ENCODE peak calls at places on chromosomes 12 and 14, in four cellular contexts. One of them, this sample, is unnamed.

GRCh38 chr14:68891851-68892660 is 87.0 kb downstream of the ACTN1 start:
- DNase-seq in H1: no peak
- DNase-seq in tibial nerve: no peak
- DNase-seq in heart left ventricle: no peak
- DNase-seq in this sample: no peak

GRCh38 chr14:37992489-37992888 is 215.2 kb upstream of the SSTR1 start:
- DNase-seq in heart left ventricle: no peak
- DNase-seq in tibial nerve: no peak
- DNase-seq in H1: no peak
- DNase-seq in this sample: no peak

GRCh38 chr14:71988954-71989353 is 56.7 kb downstream of the RGS6 start:
- DNase-seq in heart left ventricle: peak; percentile 25
- DNase-seq in H1: no peak
- DNase-seq in tibial nerve: no peak
- DNase-seq in this sample: no peak

GRCh38 chr14:19917955-19918518 is 2.4 kb upstream of the OR4K5 start:
- DNase-seq in heart left ventricle: no peak
- DNase-seq in tibial nerve: no peak
- DNase-seq in H1: no peak
- DNase-seq in this sample: no peak

GRCh38 chr12:72295101-72295500 is 22.9 kb downstream of the TRHDE start:
- DNase-seq in H1: no peak
- DNase-seq in tibial nerve: no peak
- DNase-seq in heart left ventricle: no peak
- DNase-seq in this sample: no peak

GRCh38 chr14:100692859-100693558 is 33.7 kb upstream of the DLK1 start:
- DNase-seq in tibial nerve: no peak
- DNase-seq in heart left ventricle: no peak
- DNase-seq in H1: no peak
- DNase-seq in this sample: no peak

GRCh38 chr12:23209793-23210192 is 584.8 kb downstream of the ETNK1 start:
- DNase-seq in H1: no peak
- DNase-seq in heart left ventricle: no peak
- DNase-seq in tibial nerve: no peak
- DNase-seq in this sample: no peak

GRCh38 chr12:55818140-55818728 is 393 bp downstream of the ORMDL2 start:
- DNase-seq in heart left ventricle: no peak
- DNase-seq in H1: no peak
- DNase-seq in tibial nerve: no peak
- DNase-seq in this sample: no peak

GRCh38 chr14:49505026-49505766 is 81.0 kb downstream of the RPS29 start:
- DNase-seq in tibial nerve: no peak
- DNase-seq in heart left ventricle: no peak
- DNase-seq in H1: no peak
- DNase-seq in this sample: no peak

GRCh38 chr14:66815687-66816086 is 307.7 kb downstream of the GPHN start:
- DNase-seq in tibial nerve: no peak
- DNase-seq in H1: no peak
- DNase-seq in heart left ventricle: no peak
- DNase-seq in this sample: no peak

GRCh38 chr14:24556756-24557155 is 19.3 kb downstream of the CTSG start:
- DNase-seq in H1: no peak
- DNase-seq in heart left ventricle: no peak
- DNase-seq in tibial nerve: no peak
- DNase-seq in this sample: no peak

GRCh38 chr14:96038920-96039632 is at the start of gene C14orf132:
- DNase-seq in heart left ventricle: peak; percentile 71
- DNase-seq in tibial nerve: peak; percentile 59
- DNase-seq in H1: peak; percentile 80
- DNase-seq in this sample: peak; percentile 86

GRCh38 chr12:113263431-113263963 is 42.2 kb downstream of the TPCN1 start:
- DNase-seq in heart left ventricle: no peak
- DNase-seq in tibial nerve: no peak
- DNase-seq in H1: no peak
- DNase-seq in this sample: no peak

GRCh38 chr12:48795550-48796455 is 6.9 kb upstream of the ADCY6 start:
- DNase-seq in heart left ventricle: no peak
- DNase-seq in H1: peak; percentile 90
- DNase-seq in tibial nerve: peak; percentile 69
- DNase-seq in this sample: peak; percentile 47

GRCh38 chr12:88958961-88959360 is 378.7 kb upstream of the KITLG start:
- DNase-seq in heart left ventricle: no peak
- DNase-seq in tibial nerve: no peak
- DNase-seq in H1: no peak
- DNase-seq in this sample: no peak

GRCh38 chr14:88245321-88245720 is 77.7 kb downstream of the KCNK10 start:
- DNase-seq in H1: no peak
- DNase-seq in tibial nerve: no peak
- DNase-seq in heart left ventricle: no peak
- DNase-seq in this sample: no peak

GRCh38 chr14:61386173-61386772 is 64.9 kb downstream of the PRKCH start:
- DNase-seq in tibial nerve: no peak
- DNase-seq in heart left ventricle: no peak
- DNase-seq in H1: no peak
- DNase-seq in this sample: no peak

GRCh38 chr12:128543971-128544370 is 277.0 kb downstream of the TMEM132C start:
- DNase-seq in heart left ventricle: no peak
- DNase-seq in tibial nerve: no peak
- DNase-seq in H1: no peak
- DNase-seq in this sample: no peak

GRCh38 chr12:88572785-88573565 is 7.3 kb downstream of the KITLG start:
- DNase-seq in tibial nerve: no peak
- DNase-seq in H1: no peak
- DNase-seq in heart left ventricle: no peak
- DNase-seq in this sample: no peak

GRCh38 chr12:80590085-80590484 is 117.3 kb upstream of the MYF6 start:
- DNase-seq in tibial nerve: no peak
- DNase-seq in heart left ventricle: no peak
- DNase-seq in H1: no peak
- DNase-seq in this sample: no peak

GRCh38 chr12:55681142-55682077 is 26.3 kb downstream of the ITGA7 start:
- DNase-seq in H1: peak; percentile 83
- DNase-seq in tibial nerve: no peak
- DNase-seq in heart left ventricle: peak; percentile 64
- DNase-seq in this sample: peak; percentile 92

GRCh38 chr12:122031342-122032216 is 9.9 kb downstream of the BCL7A start:
- DNase-seq in heart left ventricle: peak; percentile 39
- DNase-seq in H1: peak; percentile 96
- DNase-seq in tibial nerve: no peak
- DNase-seq in this sample: no peak

GRCh38 chr12:130405332-130405731 is 67.6 kb downstream of the PIWIL1 start:
- DNase-seq in heart left ventricle: no peak
- DNase-seq in tibial nerve: no peak
- DNase-seq in H1: peak; percentile 53
- DNase-seq in this sample: no peak

GRCh38 chr14:29463727-29464370 is 463.8 kb downstream of the PRKD1 start:
- DNase-seq in tibial nerve: no peak
- DNase-seq in H1: no peak
- DNase-seq in heart left ventricle: no peak
- DNase-seq in this sample: no peak

GRCh38 chr14:58243790-58244555 is 670 bp upstream of the PSMA3 start:
- DNase-seq in heart left ventricle: no peak
- DNase-seq in tibial nerve: no peak
- DNase-seq in H1: no peak
- DNase-seq in this sample: no peak

GRCh38 chr12:116186482-116187157 is 90.9 kb downstream of the MED13L start:
- DNase-seq in heart left ventricle: no peak
- DNase-seq in H1: no peak
- DNase-seq in tibial nerve: no peak
- DNase-seq in this sample: no peak

GRCh38 chr12:132565365-132565764 is 45.0 kb downstream of the LRCOL1 start:
- DNase-seq in tibial nerve: no peak
- DNase-seq in heart left ventricle: no peak
- DNase-seq in H1: no peak
- DNase-seq in this sample: no peak

GRCh38 chr14:101887219-101887618 is 77.2 kb upstream of the DYNC1H1 start:
- DNase-seq in H1: no peak
- DNase-seq in heart left ventricle: no peak
- DNase-seq in tibial nerve: no peak
- DNase-seq in this sample: no peak

GRCh38 chr12:46369095-46369473 is 3.5 kb downstream of the SLC38A2 start:
- DNase-seq in heart left ventricle: no peak
- DNase-seq in H1: no peak
- DNase-seq in tibial nerve: no peak
- DNase-seq in this sample: no peak
- H3K4me3 ChIP-seq in heart left ventricle: peak overlapping the region; percentile 79
- H3K4me3 ChIP-seq in H1: peak overlapping the region; percentile 87
- H3K4me3 ChIP-seq in tibial nerve: peak overlapping the region; percentile 96
- H3K4me3 ChIP-seq in this sample: peak overlapping the region; percentile 90

GRCh38 chr12:57089259-57090245 is 638 bp downstream of the NAB2 start:
- DNase-seq in H1: peak; percentile 68
- DNase-seq in heart left ventricle: peak; percentile 90
- DNase-seq in tibial nerve: peak; percentile 62
- DNase-seq in this sample: peak; percentile 86
- H3K9me3 ChIP-seq in H1: no peaks in the 10 kb centered on the region
- H3K9me3 ChIP-seq in heart left ventricle: no peaks in the 10 kb centered on the region
- H3K9me3 ChIP-seq in tibial nerve: no peaks in the 10 kb centered on the region
- H3K9me3 ChIP-seq in this sample: no peaks in the 10 kb centered on the region

DNA sequence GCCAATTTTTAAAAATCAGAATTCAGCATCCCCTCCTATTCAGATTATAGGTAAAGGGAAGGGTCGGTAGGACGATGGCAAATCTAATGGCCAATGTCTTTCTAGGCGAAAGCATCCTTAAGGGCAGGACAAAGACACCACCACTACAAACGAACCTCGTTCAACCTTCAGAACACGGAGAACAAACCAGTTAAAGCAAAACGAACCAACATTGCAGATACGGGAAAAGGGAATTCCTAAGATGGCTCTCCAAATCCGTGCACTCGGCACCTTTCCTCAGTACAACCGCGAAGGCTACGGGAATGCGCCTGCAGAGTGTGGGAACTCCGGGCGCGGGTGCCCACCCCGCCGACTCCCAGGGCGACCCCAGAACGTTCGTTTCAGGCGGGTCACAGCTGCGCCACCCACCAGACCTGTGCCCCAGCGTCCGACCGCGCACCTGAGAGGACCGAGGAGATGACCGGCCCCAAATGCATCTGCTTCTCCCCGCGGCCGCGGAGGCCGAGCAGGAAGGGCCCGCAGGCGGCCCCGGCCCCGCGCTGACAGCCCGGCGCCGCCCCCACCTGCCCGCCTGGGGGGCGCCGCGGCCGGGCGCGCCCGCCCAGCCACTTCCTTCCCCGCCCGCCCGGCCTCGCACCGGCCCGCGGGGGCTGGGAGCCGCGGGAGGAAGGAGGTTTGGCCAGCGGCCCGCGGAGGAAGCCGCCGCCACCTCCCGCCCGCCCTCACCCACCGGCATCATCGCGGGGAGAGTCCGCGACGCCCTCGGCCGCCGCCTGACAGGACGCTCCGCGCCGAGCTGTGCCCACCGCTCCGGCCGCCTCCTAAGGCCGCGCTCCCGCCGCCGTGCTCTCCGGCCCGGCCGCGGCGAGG is 571 bp downstream of the PPP1R13B start:
- DNase-seq in tibial nerve: no peak
- DNase-seq in H1: peak; percentile 60
- DNase-seq in heart left ventricle: peak; percentile 74
- DNase-seq in this sample: peak; percentile 62
- TF ChIP-seq POLR2A in tibial nerve: no peak
- TF ChIP-seq POLR2A in H1: no peak
- TF ChIP-seq POLR2A in heart left ventricle: no peak
- TF ChIP-seq POLR2A in this sample: no peak

GRCh38 chr14:74956000-74956279 is 543 bp upstream of the PGF start:
- DNase-seq in tibial nerve: no peak
- DNase-seq in heart left ventricle: no peak
- DNase-seq in H1: no peak
- DNase-seq in this sample: no peak
- H3K4me3 ChIP-seq in tibial nerve: peak overlapping the region; percentile 48
- H3K4me3 ChIP-seq in heart left ventricle: peak overlapping the region; percentile 73
- H3K4me3 ChIP-seq in H1: peak overlapping the region; percentile 62
- H3K4me3 ChIP-seq in this sample: no peak overlapping the region

GRCh38 chr12:52751795-52752194 is 25.4 kb downstream of the KRT76 start:
- DNase-seq in tibial nerve: no peak
- DNase-seq in H1: no peak
- DNase-seq in heart left ventricle: no peak
- DNase-seq in this sample: no peak

GRCh38 chr12:52749827-52750226 is 27.3 kb downstream of the KRT76 start:
- DNase-seq in heart left ventricle: no peak
- DNase-seq in H1: no peak
- DNase-seq in tibial nerve: no peak
- DNase-seq in this sample: no peak

GRCh38 chr12:52754135-52754534 is 23.0 kb downstream of the KRT76 start:
- DNase-seq in heart left ventricle: no peak
- DNase-seq in tibial nerve: no peak
- DNase-seq in H1: no peak
- DNase-seq in this sample: no peak

GRCh38 chr12:52753283-52753682 is 23.9 kb downstream of the KRT76 start:
- DNase-seq in heart left ventricle: no peak
- DNase-seq in H1: no peak
- DNase-seq in tibial nerve: no peak
- DNase-seq in this sample: no peak

DNA sequence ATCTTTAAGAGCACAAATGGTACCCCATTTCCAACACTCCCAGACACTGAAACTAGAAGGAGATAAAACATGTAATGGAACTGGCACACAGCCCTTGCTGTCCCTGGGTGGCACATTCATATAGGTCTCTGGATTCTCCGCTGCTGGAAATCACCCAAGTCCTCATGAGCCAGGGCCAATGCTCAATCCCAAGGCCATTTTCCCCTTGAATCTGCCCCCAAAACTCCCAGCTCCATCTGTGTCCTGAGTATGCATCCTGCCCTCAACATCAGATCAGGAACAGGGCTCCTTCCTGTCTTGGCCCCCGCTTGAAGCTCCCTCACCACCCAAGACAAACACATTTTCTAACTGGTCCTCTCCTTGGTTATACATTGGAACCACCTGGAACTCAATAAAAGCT is 24.6 kb downstream of the KRT76 start:
- DNase-seq in H1: no peak
- DNase-seq in tibial nerve: no peak
- DNase-seq in heart left ventricle: no peak
- DNase-seq in this sample: no peak
- H3K9me3 ChIP-seq in H1: no peaks in the 10 kb centered on the region
- H3K9me3 ChIP-seq in tibial nerve: no peaks in the 10 kb centered on the region
- H3K9me3 ChIP-seq in heart left ventricle: no peaks in the 10 kb centered on the region
- H3K9me3 ChIP-seq in this sample: no peaks in the 10 kb centered on the region

GRCh38 chr12:43098766-43099550 is 453.0 kb downstream of the ADAMTS20 start:
- DNase-seq in tibial nerve: no peak
- DNase-seq in heart left ventricle: no peak
- DNase-seq in H1: no peak
- DNase-seq in this sample: no peak
- TF ChIP-seq POLR2A in tibial nerve: no peak
- TF ChIP-seq POLR2A in heart left ventricle: no peak
- TF ChIP-seq POLR2A in H1: no peak
- TF ChIP-seq POLR2A in this sample: no peak

GRCh38 chr14:54629183-54629582 is 62.3 kb downstream of the SAMD4A start:
- DNase-seq in tibial nerve: no peak
- DNase-seq in H1: no peak
- DNase-seq in heart left ventricle: no peak
- DNase-seq in this sample: no peak
- H3K4me3 ChIP-seq in tibial nerve: no peak overlapping the region
- H3K4me3 ChIP-seq in H1: no peak overlapping the region
- H3K4me3 ChIP-seq in heart left ventricle: no peak overlapping the region
- H3K4me3 ChIP-seq in this sample: no peak overlapping the region

This sample was measured in right lobe of liver.